ENCODE peak calls at places on chromosomes 5 and 9, in eight cellular contexts. L, Z, N, R, C, U, B and S are unnamed samples.
A peak's percentile ranks its signal among the peaks of the same experiment; 100 is the strongest.

GRCh38 chr5:91318727-91319126 is 64.4 kb downstream of the ARRDC3 start:
- DNase-seq in L (no peak), Z (no peak), N (no peak), R (no peak), C (no peak), U (no peak), B (no peak), S (no peak)

GRCh38 chr5:43171926-43172325 is 20.1 kb upstream of the NIM1K start:
- DNase-seq in L (no peak), Z (no peak), N (no peak), R (no peak), C (no peak), U (peak; percentile 12), B (peak; percentile 10), S (no peak)

GRCh38 chr5:171420429-171421231 is 1.2 kb downstream of the FGF18 start:
- DNase-seq in L (peak; percentile 95), Z (no peak), N (no peak), R (peak; percentile 72), C (peak; percentile 25), U (peak; percentile 85), B (peak; percentile 38), S (peak; percentile 40)

GRCh38 chr9:72292184-72292787 is 72.7 kb downstream of the ZFAND5 start:
- DNase-seq in L (no peak), Z (no peak), N (no peak), R (peak; percentile 43), C (no peak), U (peak; percentile 62), B (peak; percentile 12), S (peak; percentile 70)

GRCh38 chr5:57402761-57403160 is 79.8 kb downstream of the ACTBL2 start:
- DNase-seq in L (no peak), Z (no peak), N (no peak), R (no peak), C (no peak), U (no peak), B (no peak), S (no peak)

GRCh38 chr9:110252509-110253139 is 3.7 kb downstream of the TXN start:
- DNase-seq in L (no peak), Z (no peak), N (no peak), R (no peak), C (no peak), U (no peak), B (no peak), S (no peak)

GRCh38 chr5:77449981-77450380 is 42.1 kb downstream of the WDR41 start:
- DNase-seq in L (no peak), Z (no peak), N (no peak), R (no peak), C (no peak), U (peak; percentile 22), B (no peak), S (no peak)

GRCh38 chr9:88776717-88777497 is 214.4 kb upstream of the S1PR3 start:
- DNase-seq in L (no peak), Z (no peak), N (no peak), R (peak; percentile 81), C (no peak), U (peak; percentile 98), B (no peak), S (no peak)

GRCh38 chr9:33297455-33297854 is 7.1 kb downstream of the NFX1 start:
- DNase-seq in L (no peak), Z (no peak), N (peak; percentile 52), R (no peak), C (no peak), U (no peak), B (no peak), S (peak; percentile 15)

GRCh38 chr5:91025449-91025848 is 357.7 kb downstream of the ARRDC3 start:
- DNase-seq in L (no peak), Z (no peak), N (no peak), R (no peak), C (no peak), U (no peak), B (no peak), S (no peak)

GRCh38 chr5:150616024-150616470 is 24.4 kb upstream of the SYNPO start:
- DNase-seq in L (peak; percentile 90), Z (no peak), N (no peak), R (no peak), C (no peak), U (no peak), B (peak; percentile 71), S (no peak)

GRCh38 chr5:181217111-181217804 is 5.8 kb upstream of the TRIM41 start:
- DNase-seq in L (peak; percentile 61), Z (no peak), N (peak; percentile 70), R (peak; percentile 41), C (no peak), U (peak; percentile 64), B (peak; percentile 67), S (peak; percentile 62)

GRCh38 chr9:2857564-2858198 is 13.8 kb upstream of the PUM3 start:
- DNase-seq in L (peak; percentile 51), Z (peak; percentile 16), N (peak; percentile 63), R (peak; percentile 84), C (peak; percentile 52), U (peak; percentile 64), B (peak; percentile 62), S (peak; percentile 92)

GRCh38 chr5:127696688-127697087 is 6.5 kb upstream of the CCDC192 start:
- DNase-seq in L (no peak), Z (no peak), N (no peak), R (peak; percentile 8), C (no peak), U (peak; percentile 82), B (no peak), S (no peak)

GRCh38 chr5:149271717-149272558 is at the start of gene AFAP1L1:
- DNase-seq in L (peak; percentile 83), Z (peak; percentile 70), N (peak; percentile 19), R (peak; percentile 73), C (no peak), U (peak; percentile 60), B (peak; percentile 55), S (peak; percentile 43)

GRCh38 chr9:91991621-91992435 is 41.8 kb upstream of the ROR2 start:
- DNase-seq in L (no peak), Z (no peak), N (no peak), R (peak; percentile 40), C (no peak), U (peak; percentile 9), B (no peak), S (no peak)

GRCh38 chr9:129148463-129149204 is 29.4 kb downstream of the IER5L start:
- DNase-seq in L (no peak), Z (no peak), N (no peak), R (no peak), C (no peak), U (no peak), B (no peak), S (no peak)

GRCh38 chr9:118129541-118129940 is 425.3 kb downstream of the TLR4 start:
- DNase-seq in L (no peak), Z (no peak), N (no peak), R (no peak), C (no peak), U (no peak), B (no peak), S (no peak)

GRCh38 chr9:137604345-137605145 is 941 bp upstream of the ARRDC1 start:
- DNase-seq in L (no peak), Z (no peak), N (no peak), R (no peak), C (no peak), U (no peak), B (no peak), S (peak; percentile 24)

GRCh38 chr9:95189230-95190098 is 128.0 kb downstream of the FANCC start:
- DNase-seq in L (peak; percentile 71), Z (no peak), N (no peak), R (no peak), C (no peak), U (peak; percentile 90), B (no peak), S (no peak)